ENCODE peak calls at places on chromosomes 2 and 18, in nine cellular contexts. J is coronary artery, K is colonic mucosa, N is right lobe of liver, X is fibroblast of lung, I is foreskin fibroblast, Q is right atrium auricular region, O is IMR-90, G is H9. B is an unnamed sample.

GRCh38 chr2:96579422-96579821 is 42.9 kb downstream of the ARID5A start:
- DNase-seq in J (no peak), K (no peak), N (no peak), X (no peak), I (no peak), Q (no peak), O (no peak), G (no peak), B (no peak)

GRCh38 chr2:179486969-179487752 is 222.5 kb upstream of the SESTD1 start:
- DNase-seq in J (no peak), K (peak; percentile 36), N (no peak), X (no peak), I (no peak), Q (no peak), O (no peak), G (no peak), B (no peak)

GRCh38 chr2:236156860-236157194 is 11.4 kb downstream of the GBX2 start:
- DNase-seq in J (no peak), K (no peak), N (no peak), X (no peak), I (no peak), Q (no peak), O (no peak), G (no peak), B (peak; percentile 76)

GRCh38 chr2:40734797-40735196 is 282.9 kb upstream of the SLC8A1 start:
- DNase-seq in J (no peak), K (no peak), N (no peak), X (peak; percentile 79), I (peak; percentile 39), Q (no peak), O (peak; percentile 67), G (no peak), B (no peak)

GRCh38 chr18:41320090-41320489 is 634.9 kb upstream of the PIK3C3 start:
- DNase-seq in J (no peak), K (no peak), N (no peak), X (no peak), I (no peak), Q (no peak), O (no peak), G (no peak), B (no peak)

GRCh38 chr18:49412673-49413072 is 47.8 kb downstream of the DYM start:
- DNase-seq in J (no peak), K (no peak), N (no peak), X (no peak), I (no peak), Q (no peak), O (no peak), G (no peak), B (no peak)

GRCh38 chr2:178825183-178825582 is 18.0 kb upstream of the TTN start:
- DNase-seq in J (no peak), K (no peak), N (no peak), X (peak; percentile 84), I (peak; percentile 50), Q (no peak), O (peak; percentile 58), G (no peak), B (no peak)

GRCh38 chr2:1374281-1374680 is 39.0 kb upstream of the TPO start:
- DNase-seq in J (no peak), K (no peak), N (no peak), X (no peak), I (no peak), Q (no peak), O (no peak), G (no peak), B (no peak)

GRCh38 chr2:140392824-140393223 is 1612.6 kb upstream of the NXPH2 start:
- DNase-seq in J (no peak), K (no peak), N (no peak), X (no peak), I (peak; percentile 8), Q (no peak), O (no peak), G (no peak), B (no peak)

GRCh38 chr2:139031722-139032121 is 251.5 kb upstream of the NXPH2 start:
- DNase-seq in J (no peak), K (no peak), N (no peak), X (peak; percentile 13), I (no peak), Q (no peak), O (no peak), G (peak; percentile 46), B (no peak)

GRCh38 chr2:109333414-109334194 is 204.6 kb downstream of the SH3RF3 start:
- DNase-seq in J (no peak), K (no peak), N (no peak), X (no peak), I (no peak), Q (no peak), O (peak; percentile 47), G (no peak), B (no peak)
- TF ChIP-seq CTCF in J (no peak), K (no peak), N (peak; percentile 17), X (peak; percentile 54), I (peak; percentile 26), Q (peak; percentile 43), O (peak; percentile 44), G (peak; percentile 54), B (peak; percentile 54)

DNA sequence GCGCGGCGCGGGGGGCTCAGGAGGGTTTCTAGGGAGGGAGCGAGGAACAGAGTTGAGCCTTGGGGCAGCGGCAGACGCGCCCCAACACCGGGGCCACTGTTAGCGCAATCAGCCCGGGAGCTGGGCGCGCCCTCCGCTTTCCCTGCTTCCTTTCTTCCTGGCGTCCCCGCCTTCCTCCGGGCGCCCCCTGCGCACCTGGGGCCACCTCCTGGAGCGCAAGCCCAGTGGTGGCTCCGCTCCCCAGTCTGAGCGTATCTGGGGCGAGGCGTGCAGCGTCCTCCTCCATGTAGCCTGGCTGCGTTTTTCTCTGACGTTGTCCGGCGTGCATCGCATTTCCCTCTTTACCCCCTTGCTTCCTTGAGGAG is 5.2 kb downstream of the PROC start:
- DNase-seq in J (no peak), K (peak; percentile 48), N (no peak), X (no peak), I (no peak), Q (peak; percentile 55), O (no peak), G (no peak), B (no peak)
- TF ChIP-seq CTCF in J (no peak), K (no peak), N (no peak), X (no peak), I (no peak), Q (no peak), O (no peak), G (no peak), B (no peak)

GRCh38 chr18:70376914-70377258 is 88.0 kb downstream of the SOCS6 start:
- DNase-seq in J (no peak), K (peak; percentile 69), N (no peak), X (no peak), I (no peak), Q (no peak), O (no peak), G (no peak), B (no peak)

GRCh38 chr18:70377317-70377799 is 88.5 kb downstream of the SOCS6 start:
- DNase-seq in J (no peak), K (peak; percentile 30), N (peak; percentile 42), X (peak; percentile 54), I (peak; percentile 22), Q (no peak), O (no peak), G (no peak), B (no peak)

GRCh38 chr18:70380915-70381896 is 92.4 kb downstream of the SOCS6 start:
- DNase-seq in J (no peak), K (peak; percentile 90), N (no peak), X (peak; percentile 79), I (peak; percentile 22), Q (no peak), O (no peak), G (peak; percentile 55), B (no peak)

GRCh38 chr18:70376137-70376913 is 87.5 kb downstream of the SOCS6 start:
- DNase-seq in J (no peak), K (no peak), N (no peak), X (no peak), I (no peak), Q (no peak), O (no peak), G (no peak), B (no peak)

GRCh38 chr18:70377857-70378701 is 89.2 kb downstream of the SOCS6 start:
- DNase-seq in J (no peak), K (no peak), N (no peak), X (no peak), I (peak; percentile 21), Q (no peak), O (no peak), G (no peak), B (no peak)
- TF ChIP-seq CTCF in J (no peak), K (no peak), N (no peak), X (no peak), I (no peak), Q (no peak), O (no peak), G (no peak), B (no peak)

DNA sequence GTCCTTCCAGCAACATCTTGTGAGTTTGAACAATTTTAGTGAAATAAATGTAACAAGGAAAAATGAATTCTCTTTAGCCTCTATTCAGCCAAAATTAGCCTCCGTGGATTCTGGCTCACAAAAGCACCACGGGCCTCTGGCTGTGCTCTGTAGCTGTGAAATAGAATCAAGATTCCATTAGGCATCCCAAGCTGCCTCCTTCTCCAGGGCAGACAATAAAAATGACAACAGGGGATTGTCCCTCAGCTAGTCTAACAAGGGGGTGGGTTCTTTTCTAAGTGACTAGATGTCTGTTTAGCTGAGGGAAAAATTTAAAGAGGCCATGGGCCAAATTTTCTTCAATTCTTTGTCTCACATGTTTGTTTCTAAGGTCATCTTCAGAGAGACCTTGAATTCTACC is 254.7 kb upstream of the FIGN start:
- DNase-seq in J (no peak), K (no peak), N (no peak), X (no peak), I (no peak), Q (no peak), O (no peak), G (no peak), B (no peak)
- TF ChIP-seq CTCF in J (no peak), K (no peak), N (no peak), X (no peak), I (no peak), Q (no peak), O (no peak), G (no peak), B (no peak)

GRCh38 chr2:119766944-119767343 is 7.2 kb downstream of the PTPN4 start:
- DNase-seq in J (no peak), K (no peak), N (no peak), X (no peak), I (no peak), Q (no peak), O (no peak), G (no peak), B (no peak)
- TF ChIP-seq CTCF in J (no peak), K (no peak), N (no peak), X (no peak), I (no peak), Q (peak; percentile 16), O (no peak), G (peak; percentile 46), B (no peak)

B was measured in chondrocyte.